ENCODE peak calls at places on chromosomes 11 and 22, in four cellular contexts. One of them, this sample, is unnamed. For H3K4me1, the result is how much of the 10 kb centered on the place peaks cover.

GRCh38 chr11:45180158-45180887 is 33.9 kb downstream of the PRDM11 start:
- DNase-seq in H1: peak
- DNase-seq in IMR-90: no peak
- DNase-seq in mesendoderm: peak
- DNase-seq in this sample: peak

GRCh38 chr11:125165111-125165663 is 636 bp downstream of the PKNOX2 start:
- DNase-seq in IMR-90: peak
- DNase-seq in mesendoderm: peak
- DNase-seq in H1: peak
- DNase-seq in this sample: no peak

GRCh38 chr22:24069721-24070120 is 58.6 kb downstream of the CABIN1 start:
- DNase-seq in H1: no peak
- DNase-seq in mesendoderm: no peak
- DNase-seq in IMR-90: no peak
- DNase-seq in this sample: no peak

GRCh38 chr11:68146010-68146540 is 24.9 kb upstream of the CHKA start:
- DNase-seq in IMR-90: no peak
- DNase-seq in mesendoderm: no peak
- DNase-seq in H1: no peak
- DNase-seq in this sample: no peak

GRCh38 chr11:13166036-13166435 is 111.6 kb upstream of the BMAL1 start:
- DNase-seq in IMR-90: peak
- DNase-seq in H1: no peak
- DNase-seq in mesendoderm: no peak
- DNase-seq in this sample: no peak

GRCh38 chr22:38204784-38205183 is 3.0 kb downstream of the MAFF start:
- DNase-seq in H1: no peak
- DNase-seq in IMR-90: no peak
- DNase-seq in mesendoderm: no peak
- DNase-seq in this sample: no peak

GRCh38 chr22:50672471-50673230 is at the start of gene SHANK3:
- DNase-seq in H1: no peak
- DNase-seq in IMR-90: no peak
- DNase-seq in mesendoderm: no peak
- DNase-seq in this sample: no peak

GRCh38 chr11:31355131-31355530 is 14.4 kb downstream of the DCDC1 start:
- DNase-seq in H1: no peak
- DNase-seq in mesendoderm: no peak
- DNase-seq in IMR-90: peak
- DNase-seq in this sample: no peak

GRCh38 chr11:102284008-102284407 is 33.3 kb upstream of the BIRC3 start:
- DNase-seq in mesendoderm: no peak
- DNase-seq in H1: no peak
- DNase-seq in IMR-90: no peak
- DNase-seq in this sample: no peak

GRCh38 chr22:45246060-45246985 is 5.6 kb upstream of the KIAA0930 start:
- DNase-seq in H1: no peak
- DNase-seq in IMR-90: peak
- DNase-seq in mesendoderm: peak
- DNase-seq in this sample: no peak

GRCh38 chr11:2467695-2468055 is 22.9 kb downstream of the KCNQ1 start:
- DNase-seq in IMR-90: no peak
- DNase-seq in mesendoderm: no peak
- DNase-seq in H1: no peak
- DNase-seq in this sample: no peak

GRCh38 chr11:44147751-44148150 is 52.3 kb downstream of the EXT2 start:
- DNase-seq in IMR-90: no peak
- DNase-seq in H1: no peak
- DNase-seq in mesendoderm: no peak
- DNase-seq in this sample: no peak

GRCh38 chr11:104067534-104067933 is 31.1 kb downstream of the DDI1 start:
- DNase-seq in mesendoderm: no peak
- DNase-seq in IMR-90: no peak
- DNase-seq in H1: no peak
- DNase-seq in this sample: no peak

GRCh38 chr11:80007616-80008015 is 566.8 kb upstream of the TENM4 start:
- DNase-seq in IMR-90: no peak
- DNase-seq in mesendoderm: no peak
- DNase-seq in H1: no peak
- DNase-seq in this sample: no peak

GRCh38 chr11:13415201-13415600 is 47.8 kb downstream of the BTBD10 start:
- DNase-seq in H1: no peak
- DNase-seq in mesendoderm: no peak
- DNase-seq in IMR-90: no peak
- DNase-seq in this sample: no peak

GRCh38 chr22:37801946-37802309 is 5.8 kb upstream of the GCAT start:
- DNase-seq in IMR-90: no peak
- DNase-seq in H1: no peak
- DNase-seq in mesendoderm: no peak
- DNase-seq in this sample: no peak

GRCh38 chr11:50188040-50188439 is 155.4 kb downstream of the OR4C45 start:
- DNase-seq in IMR-90: no peak
- DNase-seq in H1: no peak
- DNase-seq in mesendoderm: no peak
- DNase-seq in this sample: no peak

GRCh38 chr11:97743205-97743742 is 1277.5 kb upstream of the CNTN5 start:
- DNase-seq in H1: no peak
- DNase-seq in mesendoderm: peak
- DNase-seq in IMR-90: peak
- DNase-seq in this sample: no peak

GRCh38 chr11:119305556-119306372 is 11.2 kb downstream of the MCAM start:
- DNase-seq in H1: no peak
- DNase-seq in IMR-90: no peak
- DNase-seq in mesendoderm: no peak
- DNase-seq in this sample: no peak

GRCh38 chr22:40463017-40463631 is 92.7 kb downstream of the SGSM3 start:
- DNase-seq in IMR-90: no peak
- DNase-seq in mesendoderm: no peak
- DNase-seq in H1: no peak
- DNase-seq in this sample: no peak

GRCh38 chr11:8233691-8234424 is 29.8 kb downstream of the LMO1 start:
- DNase-seq in H1: no peak
- DNase-seq in mesendoderm: peak
- DNase-seq in IMR-90: peak
- DNase-seq in this sample: no peak

GRCh38 chr22:30940655-30941362 is 27.8 kb downstream of the MORC2 start:
- DNase-seq in mesendoderm: no peak
- DNase-seq in IMR-90: no peak
- DNase-seq in H1: no peak
- DNase-seq in this sample: no peak

GRCh38 chr11:123286761-123287160 is 91.7 kb upstream of the CLMP start:
- DNase-seq in mesendoderm: no peak
- DNase-seq in H1: no peak
- DNase-seq in IMR-90: peak
- DNase-seq in this sample: no peak
- H3K56ac ChIP-seq in mesendoderm: no peak
- H3K56ac ChIP-seq in H1: no peak
- H3K56ac ChIP-seq in IMR-90: no peak
- H3K56ac ChIP-seq in this sample: no peak

DNA sequence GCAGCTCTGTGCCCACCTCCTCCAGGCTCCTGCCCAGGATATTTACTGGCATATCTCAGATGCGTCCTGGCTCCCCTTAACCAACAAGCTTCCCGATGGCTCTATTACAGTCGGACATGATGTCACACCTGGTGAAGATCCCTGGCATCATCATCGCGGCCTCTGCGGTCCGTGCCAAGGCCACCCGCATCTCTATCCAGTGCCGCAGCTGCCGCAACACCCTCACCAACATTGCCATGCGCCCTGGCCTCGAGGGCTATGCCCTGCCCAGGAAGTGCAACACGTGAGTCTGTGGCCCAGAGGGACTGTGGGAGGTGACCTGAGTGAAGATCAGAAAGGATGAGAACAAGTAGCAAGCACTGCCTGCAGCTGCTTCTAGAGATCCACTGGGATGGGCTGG is 6.5 kb downstream of the MCM5 start:
- DNase-seq in IMR-90: no peak
- DNase-seq in H1: no peak
- DNase-seq in mesendoderm: no peak
- DNase-seq in this sample: no peak
- H3K4me1 ChIP-seq in IMR-90: under half
- H3K4me1 ChIP-seq in H1: under half
- H3K4me1 ChIP-seq in mesendoderm: under half
- H3K4me1 ChIP-seq in this sample: under half

GRCh38 chr11:48669146-48669545 is 180.6 kb downstream of the OR4A47 start:
- DNase-seq in H1: no peak
- DNase-seq in IMR-90: no peak
- DNase-seq in mesendoderm: no peak
- DNase-seq in this sample: no peak
- H3K56ac ChIP-seq in H1: no peak
- H3K56ac ChIP-seq in IMR-90: no peak
- H3K56ac ChIP-seq in mesendoderm: no peak
- H3K56ac ChIP-seq in this sample: no peak

GRCh38 chr11:94730153-94730552 is 38.0 kb upstream of the AMOTL1 start:
- DNase-seq in H1: no peak
- DNase-seq in mesendoderm: no peak
- DNase-seq in IMR-90: no peak
- DNase-seq in this sample: no peak
- H3K4me1 ChIP-seq in H1: under half
- H3K4me1 ChIP-seq in mesendoderm: under half
- H3K4me1 ChIP-seq in IMR-90: under half
- H3K4me1 ChIP-seq in this sample: under half

GRCh38 chr11:70584786-70585545 is 186.6 kb downstream of the CTTN start:
- DNase-seq in H1: no peak
- DNase-seq in IMR-90: no peak
- DNase-seq in mesendoderm: no peak
- DNase-seq in this sample: no peak

GRCh38 chr11:70582886-70583641 is 184.7 kb downstream of the CTTN start:
- DNase-seq in mesendoderm: no peak
- DNase-seq in H1: no peak
- DNase-seq in IMR-90: no peak
- DNase-seq in this sample: no peak

GRCh38 chr11:70583781-70584218 is 185.5 kb downstream of the CTTN start:
- DNase-seq in H1: no peak
- DNase-seq in mesendoderm: no peak
- DNase-seq in IMR-90: no peak
- DNase-seq in this sample: no peak

GRCh38 chr11:70587095-70587389 is 188.7 kb downstream of the CTTN start:
- DNase-seq in H1: no peak
- DNase-seq in mesendoderm: no peak
- DNase-seq in IMR-90: peak
- DNase-seq in this sample: no peak

DNA sequence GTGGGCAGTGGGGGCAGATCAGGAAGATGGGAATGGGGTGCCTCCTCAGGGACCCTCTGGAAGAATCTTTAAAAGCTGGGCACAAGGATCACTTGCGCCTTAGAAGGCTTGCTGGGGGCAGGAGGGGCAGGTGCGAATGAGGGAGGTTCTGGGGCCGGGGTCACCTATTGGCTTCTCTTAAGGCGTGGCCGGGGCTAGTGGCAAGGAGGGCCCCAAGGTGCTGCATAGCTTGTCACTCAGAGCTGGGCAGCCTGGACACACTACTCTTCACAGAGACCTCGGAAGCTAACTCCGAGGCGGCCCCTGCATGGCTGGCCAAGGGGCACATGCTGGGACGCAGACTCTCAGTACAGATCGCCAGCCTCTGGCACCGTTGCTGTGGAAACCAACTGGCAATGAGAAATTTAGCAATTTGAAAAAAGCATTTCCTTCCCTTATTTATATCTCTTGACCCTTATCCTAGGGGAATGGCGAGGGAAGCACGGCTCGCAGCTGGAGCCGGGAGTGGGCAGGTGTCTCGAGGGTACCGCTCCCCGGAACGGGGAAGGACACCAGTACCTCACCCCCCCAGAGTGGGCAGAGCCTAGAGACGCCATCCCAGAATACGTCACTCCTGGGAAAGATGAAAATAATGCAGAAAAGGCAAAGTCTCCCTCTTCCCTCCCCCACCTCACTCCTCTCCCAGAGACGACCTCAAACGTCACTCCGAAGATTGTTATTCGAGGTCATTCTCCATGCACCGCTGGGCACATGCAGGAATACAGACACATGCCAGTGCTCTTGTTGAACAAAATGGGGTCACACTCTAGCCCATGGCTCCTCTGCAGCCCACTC is 188.1 kb downstream of the CTTN start:
- DNase-seq in H1: no peak
- DNase-seq in IMR-90: no peak
- DNase-seq in mesendoderm: no peak
- DNase-seq in this sample: no peak
- H3K56ac ChIP-seq in H1: no peak
- H3K56ac ChIP-seq in IMR-90: no peak
- H3K56ac ChIP-seq in mesendoderm: no peak
- H3K56ac ChIP-seq in this sample: no peak

GRCh38 chr22:29079218-29079901 is 6.5 kb downstream of the KREMEN1 start:
- DNase-seq in H1: no peak
- DNase-seq in mesendoderm: no peak
- DNase-seq in IMR-90: no peak
- DNase-seq in this sample: no peak
- H3K4me1 ChIP-seq in H1: under half
- H3K4me1 ChIP-seq in mesendoderm: under half
- H3K4me1 ChIP-seq in IMR-90: under half
- H3K4me1 ChIP-seq in this sample: under half